ENCODE peak calls at places on chromosomes 1 and 21, in five cellular contexts. One of them, this sample, is unnamed.

GRCh38 chr1:67948155-67949075 is 102.0 kb downstream of the DIRAS3 start:
- DNase-seq in stromal cell of bone marrow: peak; percentile 37
- DNase-seq in stimulated activated CD4-positive, alpha-beta T cell treated with anti-CD3 and anti-CD28 coated beads, TNF-alpha, amount 100 ng/mL, for 24 hours: no peak
- DNase-seq in activated T-helper 1 cell treated with Interleukin-2 at 50 U/mL for 16 hours: no peak
- DNase-seq in esophagus squamous epithelium: no peak
- DNase-seq in this sample: no peak

GRCh38 chr1:178944729-178945128 is 73.9 kb upstream of the ANGPTL1 start:
- DNase-seq in stromal cell of bone marrow: no peak
- DNase-seq in stimulated activated CD4-positive, alpha-beta T cell treated with anti-CD3 and anti-CD28 coated beads, TNF-alpha, amount 100 ng/mL, for 24 hours: no peak
- DNase-seq in activated T-helper 1 cell treated with Interleukin-2 at 50 U/mL for 16 hours: no peak
- DNase-seq in esophagus squamous epithelium: no peak
- DNase-seq in this sample: no peak

GRCh38 chr1:151728151-151728711 is 6.9 kb downstream of the RIIAD1 start:
- DNase-seq in stromal cell of bone marrow: peak; percentile 57
- DNase-seq in stimulated activated CD4-positive, alpha-beta T cell treated with anti-CD3 and anti-CD28 coated beads, TNF-alpha, amount 100 ng/mL, for 24 hours: no peak
- DNase-seq in activated T-helper 1 cell treated with Interleukin-2 at 50 U/mL for 16 hours: no peak
- DNase-seq in esophagus squamous epithelium: no peak
- DNase-seq in this sample: no peak

GRCh38 chr1:203186091-203186445 is 436 bp downstream of the CHI3L1 start:
- DNase-seq in stromal cell of bone marrow: no peak
- DNase-seq in stimulated activated CD4-positive, alpha-beta T cell treated with anti-CD3 and anti-CD28 coated beads, TNF-alpha, amount 100 ng/mL, for 24 hours: no peak
- DNase-seq in activated T-helper 1 cell treated with Interleukin-2 at 50 U/mL for 16 hours: no peak
- DNase-seq in esophagus squamous epithelium: no peak
- DNase-seq in this sample: no peak

GRCh38 chr21:46477765-46478164 is 19.1 kb downstream of the DIP2A start:
- DNase-seq in stromal cell of bone marrow: no peak
- DNase-seq in stimulated activated CD4-positive, alpha-beta T cell treated with anti-CD3 and anti-CD28 coated beads, TNF-alpha, amount 100 ng/mL, for 24 hours: no peak
- DNase-seq in activated T-helper 1 cell treated with Interleukin-2 at 50 U/mL for 16 hours: no peak
- DNase-seq in esophagus squamous epithelium: no peak
- DNase-seq in this sample: no peak

GRCh38 chr1:194723067-194723466 is 1536.7 kb upstream of the B3GALT2 start:
- DNase-seq in stromal cell of bone marrow: no peak
- DNase-seq in stimulated activated CD4-positive, alpha-beta T cell treated with anti-CD3 and anti-CD28 coated beads, TNF-alpha, amount 100 ng/mL, for 24 hours: no peak
- DNase-seq in activated T-helper 1 cell treated with Interleukin-2 at 50 U/mL for 16 hours: no peak
- DNase-seq in esophagus squamous epithelium: no peak
- DNase-seq in this sample: no peak

GRCh38 chr1:215002471-215002870 is 80.1 kb upstream of the KCNK2 start:
- DNase-seq in stromal cell of bone marrow: peak; percentile 96
- DNase-seq in stimulated activated CD4-positive, alpha-beta T cell treated with anti-CD3 and anti-CD28 coated beads, TNF-alpha, amount 100 ng/mL, for 24 hours: no peak
- DNase-seq in activated T-helper 1 cell treated with Interleukin-2 at 50 U/mL for 16 hours: no peak
- DNase-seq in esophagus squamous epithelium: no peak
- DNase-seq in this sample: no peak

GRCh38 chr1:223631367-223631977 is 34.0 kb downstream of the CAPN8 start:
- DNase-seq in stromal cell of bone marrow: no peak
- DNase-seq in stimulated activated CD4-positive, alpha-beta T cell treated with anti-CD3 and anti-CD28 coated beads, TNF-alpha, amount 100 ng/mL, for 24 hours: no peak
- DNase-seq in activated T-helper 1 cell treated with Interleukin-2 at 50 U/mL for 16 hours: no peak
- DNase-seq in esophagus squamous epithelium: no peak
- DNase-seq in this sample: no peak

GRCh38 chr1:102045752-102046151 is 49.0 kb upstream of the OLFM3 start:
- DNase-seq in stromal cell of bone marrow: no peak
- DNase-seq in stimulated activated CD4-positive, alpha-beta T cell treated with anti-CD3 and anti-CD28 coated beads, TNF-alpha, amount 100 ng/mL, for 24 hours: no peak
- DNase-seq in activated T-helper 1 cell treated with Interleukin-2 at 50 U/mL for 16 hours: no peak
- DNase-seq in esophagus squamous epithelium: no peak
- DNase-seq in this sample: no peak

GRCh38 chr21:46295996-46296752 is 10.0 kb downstream of the YBEY start:
- DNase-seq in stromal cell of bone marrow: peak; percentile 88
- DNase-seq in stimulated activated CD4-positive, alpha-beta T cell treated with anti-CD3 and anti-CD28 coated beads, TNF-alpha, amount 100 ng/mL, for 24 hours: peak; percentile 27
- DNase-seq in activated T-helper 1 cell treated with Interleukin-2 at 50 U/mL for 16 hours: peak; percentile 17
- DNase-seq in esophagus squamous epithelium: no peak
- DNase-seq in this sample: no peak

GRCh38 chr1:63575340-63575826 is 17.8 kb upstream of the PGM1 start:
- DNase-seq in stromal cell of bone marrow: no peak
- DNase-seq in stimulated activated CD4-positive, alpha-beta T cell treated with anti-CD3 and anti-CD28 coated beads, TNF-alpha, amount 100 ng/mL, for 24 hours: no peak
- DNase-seq in activated T-helper 1 cell treated with Interleukin-2 at 50 U/mL for 16 hours: no peak
- DNase-seq in esophagus squamous epithelium: no peak
- DNase-seq in this sample: no peak

GRCh38 chr1:218274551-218274950 is 10.5 kb upstream of the RRP15 start:
- DNase-seq in stromal cell of bone marrow: no peak
- DNase-seq in stimulated activated CD4-positive, alpha-beta T cell treated with anti-CD3 and anti-CD28 coated beads, TNF-alpha, amount 100 ng/mL, for 24 hours: no peak
- DNase-seq in activated T-helper 1 cell treated with Interleukin-2 at 50 U/mL for 16 hours: no peak
- DNase-seq in esophagus squamous epithelium: no peak
- DNase-seq in this sample: no peak

GRCh38 chr1:64669098-64669675 is 75.7 kb upstream of the RAVER2 start:
- DNase-seq in stromal cell of bone marrow: no peak
- DNase-seq in stimulated activated CD4-positive, alpha-beta T cell treated with anti-CD3 and anti-CD28 coated beads, TNF-alpha, amount 100 ng/mL, for 24 hours: no peak
- DNase-seq in activated T-helper 1 cell treated with Interleukin-2 at 50 U/mL for 16 hours: no peak
- DNase-seq in esophagus squamous epithelium: no peak
- DNase-seq in this sample: no peak

GRCh38 chr1:12616709-12617373 is 1.2 kb downstream of the DHRS3 start:
- DNase-seq in stromal cell of bone marrow: no peak
- DNase-seq in stimulated activated CD4-positive, alpha-beta T cell treated with anti-CD3 and anti-CD28 coated beads, TNF-alpha, amount 100 ng/mL, for 24 hours: no peak
- DNase-seq in activated T-helper 1 cell treated with Interleukin-2 at 50 U/mL for 16 hours: no peak
- DNase-seq in esophagus squamous epithelium: no peak
- DNase-seq in this sample: no peak

GRCh38 chr1:227437495-227438008 is 119.3 kb upstream of the CDC42BPA start:
- DNase-seq in stromal cell of bone marrow: peak; percentile 45
- DNase-seq in stimulated activated CD4-positive, alpha-beta T cell treated with anti-CD3 and anti-CD28 coated beads, TNF-alpha, amount 100 ng/mL, for 24 hours: no peak
- DNase-seq in activated T-helper 1 cell treated with Interleukin-2 at 50 U/mL for 16 hours: no peak
- DNase-seq in esophagus squamous epithelium: no peak
- DNase-seq in this sample: no peak

GRCh38 chr1:221315330-221315729 is 426.6 kb downstream of the DUSP10 start:
- DNase-seq in stromal cell of bone marrow: peak; percentile 88
- DNase-seq in stimulated activated CD4-positive, alpha-beta T cell treated with anti-CD3 and anti-CD28 coated beads, TNF-alpha, amount 100 ng/mL, for 24 hours: no peak
- DNase-seq in activated T-helper 1 cell treated with Interleukin-2 at 50 U/mL for 16 hours: no peak
- DNase-seq in esophagus squamous epithelium: no peak
- DNase-seq in this sample: no peak

GRCh38 chr1:201356236-201356635 is 21.2 kb downstream of the TNNT2 start:
- DNase-seq in stromal cell of bone marrow: no peak
- DNase-seq in stimulated activated CD4-positive, alpha-beta T cell treated with anti-CD3 and anti-CD28 coated beads, TNF-alpha, amount 100 ng/mL, for 24 hours: no peak
- DNase-seq in activated T-helper 1 cell treated with Interleukin-2 at 50 U/mL for 16 hours: no peak
- DNase-seq in esophagus squamous epithelium: no peak
- DNase-seq in this sample: no peak

GRCh38 chr1:203371288-203371687 is 20.4 kb upstream of the FMOD start:
- DNase-seq in stromal cell of bone marrow: no peak
- DNase-seq in stimulated activated CD4-positive, alpha-beta T cell treated with anti-CD3 and anti-CD28 coated beads, TNF-alpha, amount 100 ng/mL, for 24 hours: no peak
- DNase-seq in activated T-helper 1 cell treated with Interleukin-2 at 50 U/mL for 16 hours: no peak
- DNase-seq in esophagus squamous epithelium: no peak
- DNase-seq in this sample: no peak

This sample was measured in cortex of kidney.